ENCODE peak calls at places on chromosomes 5 and 9, in seven cellular contexts. One of them, this sample, is unnamed.
A peak's percentile ranks its signal among the peaks of the same experiment; 100 is the strongest.

GRCh38 chr5:39452846-39453245 is 28.1 kb upstream of the DAB2 start:
- DNase-seq in endothelial cell: no peak
- DNase-seq in AG04449: peak; percentile 68
- DNase-seq in neural progenitor cell: no peak
- DNase-seq in gastrocnemius medialis: no peak
- DNase-seq in cardiac muscle cell: no peak
- DNase-seq in tibial artery: no peak
- DNase-seq in this sample: no peak

GRCh38 chr5:38768411-38769211 is 77.2 kb upstream of the OSMR start:
- DNase-seq in endothelial cell: no peak
- DNase-seq in AG04449: no peak
- DNase-seq in neural progenitor cell: no peak
- DNase-seq in gastrocnemius medialis: no peak
- DNase-seq in cardiac muscle cell: no peak
- DNase-seq in tibial artery: no peak
- DNase-seq in this sample: no peak

GRCh38 chr9:135167839-135168378 is 80.4 kb downstream of the OLFM1 start:
- DNase-seq in endothelial cell: no peak
- DNase-seq in AG04449: no peak
- DNase-seq in neural progenitor cell: no peak
- DNase-seq in gastrocnemius medialis: no peak
- DNase-seq in cardiac muscle cell: no peak
- DNase-seq in tibial artery: no peak
- DNase-seq in this sample: peak; percentile 61

GRCh38 chr9:80320480-80320879 is 748.7 kb downstream of the TLE4 start:
- DNase-seq in endothelial cell: no peak
- DNase-seq in AG04449: no peak
- DNase-seq in neural progenitor cell: no peak
- DNase-seq in gastrocnemius medialis: no peak
- DNase-seq in cardiac muscle cell: no peak
- DNase-seq in tibial artery: no peak
- DNase-seq in this sample: no peak

GRCh38 chr5:72166070-72166979 is 59.0 kb downstream of the MAP1B start:
- DNase-seq in endothelial cell: peak; percentile 27
- DNase-seq in AG04449: no peak
- DNase-seq in neural progenitor cell: peak; percentile 80
- DNase-seq in gastrocnemius medialis: no peak
- DNase-seq in cardiac muscle cell: peak; percentile 15
- DNase-seq in tibial artery: no peak
- DNase-seq in this sample: peak; percentile 95

GRCh38 chr5:140148508-140148907 is 22.8 kb downstream of the IGIP start:
- DNase-seq in endothelial cell: peak; percentile 42
- DNase-seq in AG04449: no peak
- DNase-seq in neural progenitor cell: peak; percentile 73
- DNase-seq in gastrocnemius medialis: no peak
- DNase-seq in cardiac muscle cell: peak; percentile 51
- DNase-seq in tibial artery: peak; percentile 64
- DNase-seq in this sample: peak; percentile 59

GRCh38 chr5:123545506-123545905 is 33.5 kb downstream of the CSNK1G3 start:
- DNase-seq in endothelial cell: peak; percentile 14
- DNase-seq in AG04449: no peak
- DNase-seq in neural progenitor cell: peak; percentile 16
- DNase-seq in gastrocnemius medialis: no peak
- DNase-seq in cardiac muscle cell: no peak
- DNase-seq in tibial artery: no peak
- DNase-seq in this sample: peak; percentile 58

GRCh38 chr9:99055384-99055783 is 49.5 kb upstream of the TGFBR1 start:
- DNase-seq in endothelial cell: no peak
- DNase-seq in AG04449: no peak
- DNase-seq in neural progenitor cell: no peak
- DNase-seq in gastrocnemius medialis: no peak
- DNase-seq in cardiac muscle cell: no peak
- DNase-seq in tibial artery: no peak
- DNase-seq in this sample: no peak

GRCh38 chr5:133473291-133473690 is 139.1 kb downstream of the FSTL4 start:
- DNase-seq in endothelial cell: no peak
- DNase-seq in AG04449: no peak
- DNase-seq in neural progenitor cell: no peak
- DNase-seq in gastrocnemius medialis: no peak
- DNase-seq in cardiac muscle cell: no peak
- DNase-seq in tibial artery: no peak
- DNase-seq in this sample: no peak

GRCh38 chr5:36704131-36704530 is 97.7 kb downstream of the SLC1A3 start:
- DNase-seq in endothelial cell: no peak
- DNase-seq in AG04449: no peak
- DNase-seq in neural progenitor cell: no peak
- DNase-seq in gastrocnemius medialis: no peak
- DNase-seq in cardiac muscle cell: peak; percentile 79
- DNase-seq in tibial artery: no peak
- DNase-seq in this sample: no peak

GRCh38 chr5:180093241-180093640 is 21.7 kb upstream of the RNF130 start:
- DNase-seq in endothelial cell: no peak
- DNase-seq in AG04449: no peak
- DNase-seq in neural progenitor cell: no peak
- DNase-seq in gastrocnemius medialis: no peak
- DNase-seq in cardiac muscle cell: no peak
- DNase-seq in tibial artery: peak; percentile 17
- DNase-seq in this sample: no peak

GRCh38 chr5:125317546-125317995 is 571.1 kb upstream of the ZNF608 start:
- DNase-seq in endothelial cell: no peak
- DNase-seq in AG04449: no peak
- DNase-seq in neural progenitor cell: peak; percentile 68
- DNase-seq in gastrocnemius medialis: no peak
- DNase-seq in cardiac muscle cell: no peak
- DNase-seq in tibial artery: no peak
- DNase-seq in this sample: peak; percentile 36

GRCh38 chr5:95959051-95959963 is 2.3 kb downstream of the ELL2 start:
- DNase-seq in endothelial cell: no peak
- DNase-seq in AG04449: no peak
- DNase-seq in neural progenitor cell: peak; percentile 7
- DNase-seq in gastrocnemius medialis: no peak
- DNase-seq in cardiac muscle cell: peak; percentile 27
- DNase-seq in tibial artery: no peak
- DNase-seq in this sample: no peak
- TF ChIP-seq CTCF in endothelial cell: no peak
- TF ChIP-seq CTCF in AG04449: no peak
- TF ChIP-seq CTCF in neural progenitor cell: no peak
- TF ChIP-seq CTCF in gastrocnemius medialis: no peak
- TF ChIP-seq CTCF in cardiac muscle cell: no peak
- TF ChIP-seq CTCF in tibial artery: no peak
- TF ChIP-seq CTCF in this sample: no peak

GRCh38 chr5:56951131-56951945 is 585 bp downstream of the MIER3 start:
- DNase-seq in endothelial cell: peak; percentile 62
- DNase-seq in AG04449: no peak
- DNase-seq in neural progenitor cell: peak; percentile 84
- DNase-seq in gastrocnemius medialis: no peak
- DNase-seq in cardiac muscle cell: peak; percentile 65
- DNase-seq in tibial artery: peak; percentile 68
- DNase-seq in this sample: peak; percentile 70
- TF ChIP-seq CTCF in endothelial cell: no peak
- TF ChIP-seq CTCF in AG04449: no peak
- TF ChIP-seq CTCF in neural progenitor cell: peak; percentile 41
- TF ChIP-seq CTCF in gastrocnemius medialis: no peak
- TF ChIP-seq CTCF in cardiac muscle cell: no peak
- TF ChIP-seq CTCF in tibial artery: no peak
- TF ChIP-seq CTCF in this sample: peak; percentile 24

GRCh38 chr5:178265746-178266145 is 33.1 kb upstream of the PHYKPL start:
- DNase-seq in endothelial cell: no peak
- DNase-seq in AG04449: no peak
- DNase-seq in neural progenitor cell: no peak
- DNase-seq in gastrocnemius medialis: no peak
- DNase-seq in cardiac muscle cell: no peak
- DNase-seq in tibial artery: no peak
- DNase-seq in this sample: no peak
- TF ChIP-seq CTCF in endothelial cell: no peak
- TF ChIP-seq CTCF in AG04449: no peak
- TF ChIP-seq CTCF in neural progenitor cell: no peak
- TF ChIP-seq CTCF in gastrocnemius medialis: no peak
- TF ChIP-seq CTCF in cardiac muscle cell: no peak
- TF ChIP-seq CTCF in tibial artery: no peak
- TF ChIP-seq CTCF in this sample: no peak

GRCh38 chr5:176537608-176538504 is 654 bp upstream of the RNF44 start:
- DNase-seq in endothelial cell: peak; percentile 90
- DNase-seq in AG04449: peak; percentile 97
- DNase-seq in neural progenitor cell: peak; percentile 100
- DNase-seq in gastrocnemius medialis: peak; percentile 100
- DNase-seq in cardiac muscle cell: peak; percentile 100
- DNase-seq in tibial artery: peak; percentile 100
- DNase-seq in this sample: peak; percentile 98
- TF ChIP-seq CTCF in endothelial cell: no peak
- TF ChIP-seq CTCF in AG04449: no peak
- TF ChIP-seq CTCF in neural progenitor cell: no peak
- TF ChIP-seq CTCF in gastrocnemius medialis: peak; percentile 8
- TF ChIP-seq CTCF in cardiac muscle cell: no peak
- TF ChIP-seq CTCF in tibial artery: no peak
- TF ChIP-seq CTCF in this sample: no peak

DNA sequence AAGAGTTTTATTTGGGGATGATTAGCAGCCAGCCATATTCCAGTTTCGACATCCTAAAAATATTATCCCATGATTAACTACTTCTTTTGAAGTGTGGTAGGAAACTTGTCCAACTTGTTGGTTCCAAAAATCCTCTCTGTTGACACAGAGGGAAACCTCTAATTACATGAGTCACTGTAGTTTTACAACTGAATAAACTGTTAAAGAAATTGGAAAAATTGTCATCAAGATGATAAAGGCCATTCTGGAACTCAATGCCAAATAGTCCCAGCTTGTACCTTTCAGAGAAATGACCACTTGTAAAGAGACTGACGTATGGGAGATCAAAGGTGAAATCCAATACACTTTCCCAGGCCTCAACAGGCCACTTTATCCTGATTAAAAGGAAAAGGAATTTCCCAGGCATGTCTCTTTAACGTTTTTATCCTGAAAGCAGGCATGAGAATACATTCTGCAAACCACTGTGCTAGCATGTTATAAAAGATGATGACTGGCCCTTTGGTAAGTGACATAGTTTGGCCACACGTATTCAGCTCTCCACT is 261.6 kb downstream of the GLIS3 start:
- DNase-seq in endothelial cell: no peak
- DNase-seq in AG04449: no peak
- DNase-seq in neural progenitor cell: no peak
- DNase-seq in gastrocnemius medialis: no peak
- DNase-seq in cardiac muscle cell: peak; percentile 33
- DNase-seq in tibial artery: no peak
- DNase-seq in this sample: no peak
- TF ChIP-seq CTCF in endothelial cell: no peak
- TF ChIP-seq CTCF in AG04449: no peak
- TF ChIP-seq CTCF in neural progenitor cell: no peak
- TF ChIP-seq CTCF in gastrocnemius medialis: no peak
- TF ChIP-seq CTCF in cardiac muscle cell: no peak
- TF ChIP-seq CTCF in tibial artery: no peak
- TF ChIP-seq CTCF in this sample: no peak

DNA sequence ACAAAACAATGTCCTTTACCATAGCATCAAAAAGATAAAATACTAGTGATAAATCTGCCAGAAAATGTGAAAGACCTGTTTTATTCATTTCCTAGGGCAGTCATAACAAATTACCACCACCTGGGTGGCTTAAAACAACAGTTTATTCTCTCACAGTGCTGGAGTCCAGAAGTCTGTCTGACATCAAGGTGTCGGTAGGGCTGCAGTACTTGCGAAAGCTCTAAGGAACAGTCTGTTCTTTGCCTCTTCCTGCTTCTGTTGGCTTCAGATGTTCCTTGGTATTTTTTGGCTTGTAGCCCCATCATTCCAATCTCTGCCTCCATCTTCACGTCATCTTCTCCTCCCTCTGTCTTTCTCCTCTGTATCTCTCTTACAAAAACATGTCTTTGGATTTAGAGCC is 51.0 kb downstream of the PTPDC1 start:
- DNase-seq in endothelial cell: no peak
- DNase-seq in AG04449: peak; percentile 42
- DNase-seq in neural progenitor cell: no peak
- DNase-seq in gastrocnemius medialis: peak; percentile 72
- DNase-seq in cardiac muscle cell: no peak
- DNase-seq in tibial artery: peak; percentile 83
- DNase-seq in this sample: no peak
- TF ChIP-seq CTCF in endothelial cell: no peak
- TF ChIP-seq CTCF in AG04449: no peak
- TF ChIP-seq CTCF in neural progenitor cell: no peak
- TF ChIP-seq CTCF in gastrocnemius medialis: no peak
- TF ChIP-seq CTCF in cardiac muscle cell: no peak
- TF ChIP-seq CTCF in tibial artery: peak; percentile 44
- TF ChIP-seq CTCF in this sample: no peak

GRCh38 chr9:137878146-137878941 is 762 bp downstream of the CACNA1B start:
- DNase-seq in endothelial cell: peak; percentile 91
- DNase-seq in AG04449: no peak
- DNase-seq in neural progenitor cell: peak; percentile 96
- DNase-seq in gastrocnemius medialis: no peak
- DNase-seq in cardiac muscle cell: peak; percentile 85
- DNase-seq in tibial artery: no peak
- DNase-seq in this sample: no peak
- TF ChIP-seq CTCF in endothelial cell: no peak
- TF ChIP-seq CTCF in AG04449: no peak
- TF ChIP-seq CTCF in neural progenitor cell: peak; percentile 46
- TF ChIP-seq CTCF in gastrocnemius medialis: no peak
- TF ChIP-seq CTCF in cardiac muscle cell: no peak
- TF ChIP-seq CTCF in tibial artery: no peak
- TF ChIP-seq CTCF in this sample: no peak